ENCODE peak calls at places on chromosomes 4 and X, in four cellular contexts. D, R, K and N are unnamed samples.
A peak's percentile ranks its signal among the peaks of the same experiment; 100 is the strongest.

GRCh38 chrX:72347366-72347765 is 41.7 kb upstream of the CITED1 start:
- DNase-seq in R (no peak), D (no peak), K (no peak), N (no peak)

GRCh38 chr4:94826206-94826605 is 68.5 kb downstream of the BMPR1B start:
- DNase-seq in R (no peak), K (no peak), D (no peak), N (no peak)

GRCh38 chrX:19566359-19567141 is 51.2 kb upstream of the MAP3K15 start:
- DNase-seq in R (no peak), D (no peak), K (peak; percentile 69), N (peak; percentile 85)

GRCh38 chrX:1215123-1215823 is 2.8 kb upstream of the CRLF2 start:
- DNase-seq in R (no peak), D (no peak), K (no peak), N (peak; percentile 79)

GRCh38 chr4:141275834-141276233 is 55.1 kb downstream of the ZNF330 start:
- DNase-seq in K (peak; percentile 94), R (no peak), D (no peak), N (no peak)

GRCh38 chr4:40473578-40474388 is 138.7 kb downstream of the CHRNA9 start:
- DNase-seq in R (no peak), K (no peak), D (no peak), N (no peak)

GRCh38 chr4:12933760-12934221 is 550.3 kb downstream of the RAB28 start:
- DNase-seq in R (no peak), D (no peak), K (no peak), N (no peak)

GRCh38 chr4:40059362-40059761 is 2.7 kb downstream of the N4BP2 start:
- DNase-seq in D (no peak), R (no peak), K (no peak), N (no peak)

GRCh38 chrX:110755061-110755460 is 40.6 kb downstream of the CHRDL1 start:
- DNase-seq in R (no peak), D (no peak), K (peak; percentile 40), N (no peak)

GRCh38 chr4:3527101-3527913 is 4.9 kb downstream of the LRPAP1 start:
- DNase-seq in D (peak; percentile 21), K (no peak), R (no peak), N (no peak)

GRCh38 chrX:11461181-11462001 is 168.2 kb downstream of the AMELX start:
- DNase-seq in R (no peak), K (peak; percentile 78), D (no peak), N (no peak)
- H3K9ac ChIP-seq in R (no peak overlapping the region), K (no peak overlapping the region), D (no peak overlapping the region), N (no peak overlapping the region)

GRCh38 chr4:15541941-15542340 is 72.3 kb downstream of the CC2D2A start:
- DNase-seq in D (no peak), K (no peak), R (no peak), N (no peak)
- H3K9ac ChIP-seq in D (no peak overlapping the region), K (no peak overlapping the region), R (no peak overlapping the region), N (no peak overlapping the region)

DNA sequence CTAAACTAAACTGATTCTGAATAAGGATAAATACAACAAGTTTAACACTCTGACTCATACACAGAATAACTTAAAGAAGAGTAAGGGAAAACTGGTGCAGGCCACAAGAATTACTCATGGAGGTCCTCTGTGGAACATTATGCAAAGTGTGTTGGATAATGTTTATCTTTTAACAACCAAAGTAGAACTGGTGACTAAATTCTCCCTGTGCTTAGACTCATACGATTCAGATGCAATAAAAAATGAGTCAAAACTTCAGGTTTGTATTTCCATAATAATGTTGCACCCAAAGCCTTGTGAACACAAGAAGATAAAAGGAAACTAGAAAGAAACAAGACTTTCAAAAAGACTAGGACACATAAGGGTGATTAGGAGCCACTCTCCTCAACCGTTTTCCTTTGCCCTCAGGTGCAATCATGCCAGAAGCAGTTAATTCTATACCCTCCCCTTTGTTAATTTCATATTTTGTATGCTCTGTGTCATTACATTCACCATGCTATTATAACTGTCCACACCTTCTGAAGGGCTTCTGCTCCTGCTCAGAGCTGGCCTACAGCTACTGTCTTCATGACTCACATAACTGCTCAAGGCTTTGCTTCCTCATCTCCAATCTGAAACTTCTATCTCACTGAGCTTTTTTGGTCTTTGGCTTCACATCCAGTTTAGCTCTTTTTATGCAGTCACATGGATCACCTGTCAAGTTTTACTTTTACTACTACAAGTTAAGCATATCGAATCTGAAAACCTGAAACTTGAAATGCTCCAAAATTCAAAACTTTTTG is 60.2 kb downstream of the KCNIP4 start:
- DNase-seq in R (no peak), K (peak; percentile 93), D (no peak), N (peak; percentile 24)
- H3K9ac ChIP-seq in R (no peak overlapping the region), K (no peak overlapping the region), D (no peak overlapping the region), N (no peak overlapping the region)

GRCh38 chr4:102735578-102735977 is 25.2 kb downstream of the MANBA start:
- DNase-seq in R (no peak), K (no peak), D (no peak), N (no peak)

GRCh38 chr4:102732678-102733445 is 27.9 kb downstream of the MANBA start:
- DNase-seq in R (no peak), D (no peak), K (no peak), N (no peak)

GRCh38 chr4:102734591-102735385 is 26.0 kb downstream of the MANBA start:
- DNase-seq in R (no peak), K (peak; percentile 84), D (no peak), N (no peak)

GRCh38 chr4:102734116-102734515 is 26.7 kb downstream of the MANBA start:
- DNase-seq in D (no peak), R (no peak), K (no peak), N (no peak)

GRCh38 chr4:102730968-102731533 is 29.7 kb downstream of the MANBA start:
- DNase-seq in D (peak; percentile 59), R (peak; percentile 46), K (no peak), N (no peak)
- H3K9ac ChIP-seq in D (no peak overlapping the region), R (no peak overlapping the region), K (no peak overlapping the region), N (no peak overlapping the region)

GRCh38 chr4:68167706-68168105 is 38.0 kb upstream of the TMPRSS11F start:
- DNase-seq in D (no peak), K (no peak), R (no peak), N (no peak)
- H3K9ac ChIP-seq in D (no peak overlapping the region), K (no peak overlapping the region), R (no peak overlapping the region), N (no peak overlapping the region)

GRCh38 chr4:185257694-185258093 is 48.3 kb downstream of the SNX25 start:
- DNase-seq in R (no peak), D (no peak), K (no peak), N (no peak)

GRCh38 chr4:185259719-185260118 is 50.3 kb downstream of the SNX25 start:
- DNase-seq in R (peak; percentile 32), K (no peak), D (no peak), N (no peak)

GRCh38 chr4:185256444-185256843 is 47.0 kb downstream of the SNX25 start:
- DNase-seq in D (no peak), K (peak; percentile 77), R (no peak), N (no peak)

GRCh38 chr4:185255868-185256267 is 46.5 kb downstream of the SNX25 start:
- DNase-seq in K (no peak), R (no peak), D (no peak), N (peak; percentile 49)

GRCh38 chr4:185257086-185257485 is 47.7 kb downstream of the SNX25 start:
- DNase-seq in D (no peak), K (no peak), R (no peak), N (no peak)
- H3K9ac ChIP-seq in D (no peak overlapping the region), K (no peak overlapping the region), R (no peak overlapping the region), N (no peak overlapping the region)

GRCh38 chr4:128690009-128690408 is 119.5 kb upstream of the JADE1 start:
- DNase-seq in D (no peak), K (no peak), R (no peak), N (no peak)
- H3K9ac ChIP-seq in D (no peak overlapping the region), K (no peak overlapping the region), R (no peak overlapping the region), N (no peak overlapping the region)

DNA sequence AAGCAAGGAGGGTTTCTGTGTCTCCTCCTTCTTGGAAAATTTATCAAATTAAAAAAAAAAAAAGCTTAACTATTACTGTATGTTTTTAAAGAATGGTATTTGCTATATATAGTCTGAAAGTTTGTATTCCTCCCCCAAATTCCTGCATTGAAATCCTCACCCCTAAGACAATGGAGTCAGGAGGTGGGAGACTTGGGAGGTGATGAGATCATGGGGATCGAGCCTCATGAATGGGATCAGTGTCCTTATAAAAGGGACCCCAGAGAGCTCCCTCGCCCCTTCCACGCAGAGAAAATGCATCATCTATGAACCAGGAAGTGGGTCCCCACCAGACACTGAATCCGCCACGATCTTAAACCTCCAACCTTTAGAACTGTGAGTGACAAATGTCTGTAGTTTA is 50.1 kb downstream of the DHRSX start:
- DNase-seq in K (no peak), D (no peak), R (peak; percentile 62), N (no peak)
- H3K9ac ChIP-seq in K (no peak overlapping the region), D (no peak overlapping the region), R (no peak overlapping the region), N (no peak overlapping the region)